ENCODE peak calls at places on chromosomes 5 and 9, in six cellular contexts. Y is ovary, V is NCI-H774, T is fibroblast of lung, J is AG09309, B is substantia nigra. R is an unnamed sample.
A peak's percentile ranks its signal among the peaks of the same experiment; 100 is the strongest.

GRCh38 chr5:65760504-65761275 is 38.7 kb downstream of the NLN start:
- DNase-seq in Y (no peak), V (peak; percentile 40), T (peak; percentile 74), J (peak; percentile 52), B (no peak), R (no peak)

GRCh38 chr9:7780261-7780988 is 19.2 kb downstream of the DMAC1 start:
- DNase-seq in Y (no peak), V (no peak), T (peak; percentile 80), J (peak; percentile 20), B (no peak), R (no peak)

GRCh38 chr5:72485366-72486052 is 21.7 kb downstream of the ZNF366 start:
- DNase-seq in Y (no peak), V (no peak), T (no peak), J (no peak), B (no peak), R (no peak)

GRCh38 chr5:180825768-180826525 is 23.3 kb upstream of the MGAT1 start:
- DNase-seq in Y (no peak), V (no peak), T (peak; percentile 77), J (no peak), B (no peak), R (peak; percentile 82)

GRCh38 chr9:2639786-2640185 is 18.2 kb downstream of the VLDLR start:
- DNase-seq in Y (peak; percentile 50), V (no peak), T (no peak), J (no peak), B (no peak), R (no peak)

GRCh38 chr9:98168153-98168780 is 24.2 kb downstream of the CORO2A start:
- DNase-seq in Y (no peak), V (no peak), T (no peak), J (no peak), B (no peak), R (no peak)

GRCh38 chr9:98263482-98264357 is 8.3 kb upstream of the TBC1D2 start:
- DNase-seq in Y (peak; percentile 64), V (peak; percentile 53), T (peak; percentile 63), J (peak; percentile 47), B (peak; percentile 26), R (peak; percentile 81)

GRCh38 chr9:22216730-22217160 is 207.6 kb upstream of the CDKN2B start:
- DNase-seq in Y (no peak), V (peak; percentile 19), T (peak; percentile 73), J (peak; percentile 76), B (no peak), R (no peak)

GRCh38 chr9:5449521-5450359 is 602 bp upstream of the CD274 start:
- DNase-seq in Y (no peak), V (no peak), T (no peak), J (no peak), B (no peak), R (no peak)

GRCh38 chr5:9015250-9015936 is 530.5 kb downstream of the SEMA5A start:
- DNase-seq in Y (no peak), V (no peak), T (peak; percentile 81), J (peak; percentile 29), B (no peak), R (no peak)